ENCODE peak calls at places on chromosomes 5 and 9, in eight cellular contexts. K is trophoblast cell; T is stomach; A is CD8-positive, alpha-beta memory T cell; J is heart right ventricle; G is neuronal stem cell; X is tibial artery; S is uterus. L is an unnamed sample.

GRCh38 chr9:27572918-27573698 is at the start of gene C9orf72:
- DNase-seq in T (peak), A (peak), S (peak), X (peak), J (peak), K (peak), G (no peak), L (peak)

GRCh38 chr9:28668158-28668557 is 1094.9 kb upstream of the C9orf72 start:
- DNase-seq in A (no peak), G (no peak), S (no peak), J (no peak), X (no peak), T (no peak), K (no peak), L (no peak)

GRCh38 chr9:131095666-131096489 is 453 bp upstream of the AIF1L start:
- DNase-seq in S (no peak), A (no peak), J (peak), K (peak), G (peak), T (peak), X (no peak), L (peak)

GRCh38 chr9:100111235-100111634 is 12.2 kb downstream of the INVS start:
- DNase-seq in J (peak), A (no peak), G (no peak), S (peak), T (peak), K (no peak), X (peak), L (peak)

GRCh38 chr5:100826133-100826532 is 76.9 kb downstream of the ST8SIA4 start:
- DNase-seq in K (no peak), T (no peak), X (no peak), J (no peak), A (no peak), G (no peak), S (no peak), L (no peak)

GRCh38 chr5:179327026-179327735 is 18.1 kb downstream of the ADAMTS2 start:
- DNase-seq in S (no peak), J (no peak), X (peak), A (no peak), G (no peak), T (no peak), K (no peak), L (no peak)

GRCh38 chr9:89226076-89226475 is 47.5 kb upstream of the SHC3 start:
- DNase-seq in J (no peak), K (no peak), S (peak), T (no peak), X (no peak), G (peak), A (no peak), L (peak)

GRCh38 chr5:152632380-152632779 is 227.3 kb upstream of the NMUR2 start:
- DNase-seq in K (peak), J (no peak), X (no peak), A (no peak), T (no peak), G (no peak), S (no peak), L (no peak)

GRCh38 chr9:2621678-2622360 is at the start of gene VLDLR:
- DNase-seq in J (peak), S (peak), K (peak), A (no peak), T (peak), X (peak), G (peak), L (peak)

DNA sequence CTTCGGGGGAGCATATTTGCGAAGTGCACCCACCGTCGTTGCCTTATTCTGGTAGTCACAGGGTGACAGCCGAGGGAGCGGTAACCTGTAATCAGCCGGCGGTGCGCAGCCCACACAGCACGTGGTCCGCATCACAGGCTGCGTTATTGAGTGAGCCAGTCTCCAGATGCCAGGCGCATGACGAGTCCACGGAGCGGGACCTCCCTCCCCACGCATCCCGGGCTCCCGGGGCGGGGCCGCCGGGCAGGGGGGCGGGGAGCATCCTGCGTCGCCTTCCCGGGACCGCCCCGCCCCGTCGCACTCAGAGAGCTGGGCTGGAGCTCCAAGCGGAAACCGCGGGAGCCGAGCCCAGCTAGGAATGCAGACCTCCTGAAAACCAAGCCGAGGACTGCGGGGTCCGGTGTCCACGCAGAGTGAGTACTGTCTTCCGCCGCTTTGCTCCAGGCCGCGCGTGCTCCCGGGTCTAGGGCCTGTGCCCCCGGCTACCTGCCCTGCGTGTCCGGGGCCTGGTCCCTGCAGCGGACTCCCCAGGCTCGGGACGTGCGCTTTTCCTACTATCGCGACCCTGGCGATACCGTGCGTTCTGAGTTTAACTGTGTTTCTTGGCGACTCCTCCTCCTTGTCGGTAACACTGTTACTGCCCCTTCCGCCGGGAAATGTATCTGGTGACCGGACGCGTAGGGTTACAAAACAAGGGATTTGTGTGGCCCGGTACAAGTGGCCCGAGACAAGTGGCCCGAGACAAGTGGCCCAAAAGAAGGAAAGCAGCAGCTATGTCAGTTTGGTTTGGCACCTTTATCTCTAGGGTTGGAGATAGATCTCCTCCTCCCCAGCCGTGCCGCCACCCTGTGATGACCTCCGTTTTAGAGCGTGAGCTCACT is 40.6 kb downstream of the CAST start:
- DNase-seq in T (peak), K (peak), G (peak), S (peak), X (peak), J (peak), A (peak), L (peak)
- H3K27ac ChIP-seq in T (peak), K (peak), G (peak), S (peak), X (peak), J (peak), A (peak), L (peak)

GRCh38 chr5:150783422-150783928 is 4.9 kb downstream of the SMIM3 start:
- DNase-seq in A (peak), K (peak), J (peak), X (peak), G (no peak), T (peak), S (peak), L (peak)

GRCh38 chr5:150781706-150782614 is 3.4 kb downstream of the SMIM3 start:
- DNase-seq in T (peak), S (peak), A (no peak), J (peak), K (no peak), X (peak), G (no peak), L (peak)

GRCh38 chr5:150780816-150781221 is 2.3 kb downstream of the SMIM3 start:
- DNase-seq in K (no peak), T (no peak), S (no peak), J (no peak), A (no peak), G (no peak), X (no peak), L (no peak)

GRCh38 chr5:150780180-150780692 is 1.7 kb downstream of the SMIM3 start:
- DNase-seq in G (no peak), T (peak), X (peak), S (peak), A (no peak), K (peak), J (peak), L (no peak)

GRCh38 chr5:150782850-150783249 is 4.3 kb downstream of the SMIM3 start:
- DNase-seq in K (no peak), T (no peak), G (no peak), A (no peak), X (no peak), J (no peak), S (no peak), L (no peak)
- H3K27ac ChIP-seq in K (no peak), T (peak), G (no peak), A (peak), X (peak), J (peak), S (peak), L (peak)

DNA sequence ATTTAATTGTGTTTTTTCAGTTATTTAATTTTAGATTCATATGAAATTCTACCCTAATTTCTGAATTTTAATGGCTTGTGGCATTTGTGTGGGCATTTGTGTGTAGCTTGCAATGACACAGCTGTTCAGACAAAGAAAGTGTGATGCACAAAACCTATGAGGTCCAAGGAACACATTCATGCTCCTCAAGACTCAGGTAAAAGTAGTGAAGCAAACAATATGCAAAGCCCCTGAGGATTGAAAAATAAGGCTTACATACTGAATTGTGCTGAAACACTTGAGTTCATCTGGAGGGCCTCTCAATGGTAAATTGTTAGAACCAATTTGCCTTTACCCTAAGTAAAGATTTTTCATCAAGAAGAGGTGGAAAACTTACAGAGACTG is 28.1 kb downstream of the IL7R start:
- DNase-seq in A (no peak), T (no peak), S (no peak), K (no peak), J (no peak), G (no peak), X (no peak), L (no peak)
- H3K27ac ChIP-seq in A (no peak), T (no peak), S (no peak), K (no peak), J (no peak), G (no peak), X (no peak), L (no peak)

DNA sequence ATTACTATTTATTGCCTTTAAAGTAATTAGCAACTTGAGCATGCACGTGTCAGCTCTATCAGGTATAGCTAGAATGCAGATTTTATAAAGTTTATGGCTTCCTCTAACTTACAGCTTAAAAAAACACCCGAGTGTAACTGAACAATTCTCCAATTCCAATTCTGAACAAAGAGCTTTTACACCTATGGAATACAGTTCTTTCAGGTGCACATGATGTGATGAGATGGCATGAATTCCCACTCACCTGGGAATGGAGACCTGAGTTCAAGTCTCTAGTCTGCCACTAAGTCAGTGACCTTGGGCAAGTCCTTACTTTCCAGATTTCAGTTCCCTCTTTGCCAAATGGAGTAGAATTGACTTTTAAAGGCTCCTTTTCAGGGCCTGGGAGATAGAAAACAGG is 1.8 kb downstream of the ZFAND5 start:
- DNase-seq in T (no peak), S (no peak), J (no peak), X (no peak), K (no peak), A (no peak), G (no peak), L (no peak)
- H3K27ac ChIP-seq in T (peak), S (peak), J (peak), X (peak), K (no peak), A (peak), G (no peak), L (peak)

DNA sequence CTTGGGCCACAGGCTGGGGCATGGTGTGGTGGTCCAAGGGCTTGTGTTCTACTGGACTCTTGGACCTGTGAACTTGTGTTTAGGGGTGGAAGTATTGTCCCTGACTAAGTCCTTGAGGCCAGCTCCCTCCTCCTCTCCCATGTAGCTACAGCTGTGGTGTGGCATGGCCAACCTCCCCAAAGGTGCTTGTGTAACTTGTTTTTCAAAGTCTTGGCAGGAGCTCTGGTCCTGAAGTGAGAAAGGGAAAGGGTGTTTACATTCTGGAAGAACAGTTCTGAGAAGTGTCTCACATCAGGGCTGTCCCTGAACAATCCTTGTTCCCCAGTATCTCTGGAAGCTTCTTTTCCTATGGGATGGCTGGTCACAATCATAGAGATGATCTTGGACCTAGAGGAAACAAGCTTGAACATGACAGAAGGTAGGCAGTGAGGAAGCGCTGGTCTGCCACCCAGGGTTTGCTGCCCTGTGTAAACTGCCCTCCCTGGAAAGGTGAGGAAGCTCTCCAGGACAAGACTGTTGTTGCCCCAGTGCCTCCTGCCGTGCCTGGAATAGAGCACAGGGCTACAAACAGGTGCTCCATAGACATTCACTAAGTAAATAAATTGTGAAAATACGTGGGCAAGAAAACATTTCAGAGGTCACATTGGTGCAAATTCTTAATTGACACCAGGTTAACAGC is 64.6 kb upstream of the KLF9 start:
- DNase-seq in J (no peak), K (no peak), X (peak), T (peak), A (no peak), G (no peak), S (peak), L (peak)
- H3K27ac ChIP-seq in J (peak), K (no peak), X (peak), T (peak), A (no peak), G (no peak), S (peak), L (peak)